ENCODE peak calls at places on chromosome 20, in five cellular contexts. K is A549, I is HL-60, B is HepG2, R is SK-N-SH. P is an unnamed sample.

GRCh38 chr20:53943522-53944291 is 126.7 kb downstream of the BCAS1 start:
- DNase-seq in K (no peak), I (peak; percentile 31), B (peak; percentile 34), R (peak; percentile 68), P (no peak)

GRCh38 chr20:4247898-4248858 is 232.8 kb upstream of the RNF24 start:
- DNase-seq in K (no peak), I (no peak), B (no peak), R (no peak), P (no peak)

GRCh38 chr20:15498926-15499325 is 1074.3 kb downstream of the KIF16B start:
- DNase-seq in K (no peak), I (no peak), B (peak; percentile 20), R (no peak), P (no peak)

GRCh38 chr20:8306916-8307315 is 174.8 kb downstream of the PLCB1 start:
- DNase-seq in K (no peak), I (no peak), B (no peak), R (peak; percentile 33), P (no peak)

GRCh38 chr20:48733296-48733790 is 94.5 kb downstream of the PREX1 start:
- DNase-seq in K (peak; percentile 39), I (no peak), B (no peak), R (no peak), P (no peak)

GRCh38 chr20:45337367-45338120 is 10.7 kb downstream of the SDC4 start:
- DNase-seq in K (peak; percentile 59), I (no peak), B (peak; percentile 65), R (no peak), P (no peak)

GRCh38 chr20:53364617-53365016 is 229.0 kb downstream of the ZNF217 start:
- DNase-seq in K (no peak), I (no peak), B (no peak), R (no peak), P (no peak)

GRCh38 chr20:10063482-10063881 is 28.7 kb downstream of the ANKEF1 start:
- DNase-seq in K (no peak), I (no peak), B (no peak), R (no peak), P (no peak)

GRCh38 chr20:1993986-1994385 is at the start of gene PDYN:
- DNase-seq in K (no peak), I (no peak), B (no peak), R (no peak), P (no peak)

GRCh38 chr20:10430000-10430466 is 4.0 kb downstream of the MKKS start:
- DNase-seq in K (peak; percentile 80), I (no peak), B (peak; percentile 80), R (no peak), P (no peak)

GRCh38 chr20:10369723-10370090 is 64.3 kb downstream of the MKKS start:
- DNase-seq in K (peak; percentile 95), I (no peak), B (no peak), R (no peak), P (peak; percentile 4)

GRCh38 chr20:48025061-48025515 is 239.8 kb upstream of the SULF2 start:
- DNase-seq in K (no peak), I (no peak), B (no peak), R (peak; percentile 76), P (no peak)

GRCh38 chr20:11324990-11325389 is 592.7 kb upstream of the BTBD3 start:
- DNase-seq in K (no peak), I (no peak), B (no peak), R (no peak), P (no peak)

GRCh38 chr20:62025394-62025793 is 40.3 kb downstream of the TAF4 start:
- DNase-seq in K (no peak), I (peak; percentile 6), B (no peak), R (no peak), P (no peak)

GRCh38 chr20:40435146-40435545 is 253.9 kb downstream of the MAFB start:
- DNase-seq in K (no peak), I (no peak), B (no peak), R (no peak), P (no peak)

GRCh38 chr20:23195635-23196034 is 109.5 kb upstream of the CD93 start:
- DNase-seq in K (no peak), I (peak; percentile 24), B (no peak), R (no peak), P (no peak)

GRCh38 chr20:48124960-48125359 is 339.7 kb upstream of the SULF2 start:
- DNase-seq in K (no peak), I (no peak), B (no peak), R (no peak), P (no peak)

GRCh38 chr20:24665196-24665595 is 195.8 kb downstream of the SYNDIG1 start:
- DNase-seq in K (no peak), I (no peak), B (no peak), R (no peak), P (no peak)

GRCh38 chr20:2859330-2860121 is 13.8 kb upstream of the PTPRA start:
- DNase-seq in K (no peak), I (no peak), B (no peak), R (no peak), P (no peak)

GRCh38 chr20:38805958-38806854 is 709 bp downstream of the PPP1R16B start:
- DNase-seq in K (no peak), I (no peak), B (no peak), R (peak; percentile 76), P (no peak)

GRCh38 chr20:8153281-8153908 is 21.3 kb downstream of the PLCB1 start:
- DNase-seq in K (no peak), I (peak; percentile 49), B (no peak), R (no peak), P (no peak)

GRCh38 chr20:32483351-32484220 is 101.5 kb downstream of the NOL4L start:
- DNase-seq in K (peak; percentile 84), I (peak; percentile 73), B (peak; percentile 72), R (peak; percentile 96), P (no peak)

GRCh38 chr20:23205656-23206055 is 119.5 kb upstream of the CD93 start:
- DNase-seq in K (no peak), I (no peak), B (no peak), R (no peak), P (no peak)

GRCh38 chr20:22243063-22243462 is 341.3 kb downstream of the FOXA2 start:
- DNase-seq in K (no peak), I (no peak), B (no peak), R (no peak), P (no peak)

GRCh38 chr20:49132995-49133451 is 55.1 kb downstream of the STAU1 start:
- DNase-seq in K (peak; percentile 73), I (peak; percentile 56), B (peak; percentile 83), R (peak; percentile 49), P (peak; percentile 18)

GRCh38 chr20:23393999-23394775 is 27.1 kb downstream of the NAPB start:
- DNase-seq in K (no peak), I (no peak), B (no peak), R (no peak), P (no peak)

GRCh38 chr20:39048000-39048696 is 86.0 kb downstream of the DHX35 start:
- DNase-seq in K (peak; percentile 73), I (peak; percentile 67), B (peak; percentile 80), R (peak; percentile 89), P (peak; percentile 64)

GRCh38 chr20:42461965-42462593 is 727.6 kb downstream of the PTPRT start:
- DNase-seq in K (no peak), I (no peak), B (no peak), R (no peak), P (no peak)

GRCh38 chr20:5070081-5070480 is 49.7 kb downstream of the PCNA start:
- DNase-seq in K (no peak), I (no peak), B (no peak), R (no peak), P (no peak)

DNA sequence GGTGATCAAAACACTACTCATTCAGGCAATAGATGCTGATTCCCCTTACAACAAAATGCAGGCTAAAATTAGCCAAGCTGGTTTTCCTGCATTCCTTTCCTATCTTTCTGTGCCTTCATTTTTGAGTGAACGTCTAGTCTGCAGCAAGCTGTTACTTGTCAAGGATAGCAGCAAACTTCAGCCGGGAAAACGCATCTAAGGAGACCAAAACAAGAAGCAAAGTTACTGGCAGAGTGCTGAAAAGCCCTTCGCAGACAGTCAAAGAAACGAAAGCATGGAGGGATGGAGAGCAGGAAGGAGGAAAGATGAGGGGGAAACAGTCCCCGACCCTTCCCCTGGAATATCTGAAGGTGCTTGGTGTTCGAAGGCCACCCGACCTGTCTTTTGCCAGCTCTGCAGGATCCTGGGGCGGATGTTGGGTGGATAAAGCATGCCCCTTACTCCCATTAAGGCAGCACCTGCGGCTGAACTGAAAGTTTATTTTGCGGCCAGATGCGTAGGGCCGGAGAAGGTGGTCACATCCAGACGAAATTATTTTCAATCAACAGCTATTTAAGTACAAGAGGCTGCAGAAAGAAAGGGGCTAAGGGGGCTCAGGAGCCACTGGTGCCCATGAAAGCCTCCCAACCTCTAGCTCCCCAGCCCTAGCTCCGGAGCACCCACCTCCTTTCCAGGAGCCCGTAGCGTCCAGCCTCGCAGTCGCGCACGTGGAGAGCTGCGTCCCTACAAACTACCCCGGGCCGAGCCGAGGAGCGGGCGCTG is 538 bp downstream of the FERMT1 start:
- DNase-seq in K (peak; percentile 45), I (no peak), B (peak; percentile 32), R (no peak), P (no peak)
- TF ChIP-seq REST in K (no peak), I (no peak), B (no peak), R (no peak), P (no peak)

GRCh38 chr20:56359212-56360132 is 698 bp downstream of the FAM210B start:
- DNase-seq in K (peak; percentile 48), I (peak; percentile 23), B (peak; percentile 79), R (peak; percentile 65), P (no peak)

GRCh38 chr20:56360133-56360898 is 1.5 kb downstream of the FAM210B start:
- DNase-seq in K (no peak), I (no peak), B (peak; percentile 78), R (peak; percentile 52), P (no peak)

GRCh38 chr20:56360899-56361199 is 2.1 kb downstream of the FAM210B start:
- DNase-seq in K (no peak), I (no peak), B (no peak), R (no peak), P (no peak)

GRCh38 chr20:56358070-56358469 is 704 bp upstream of the FAM210B start:
- DNase-seq in K (peak; percentile 43), I (no peak), B (no peak), R (no peak), P (no peak)

GRCh38 chr20:56358600-56359211 is at the start of gene FAM210B:
- DNase-seq in K (peak; percentile 86), I (peak; percentile 76), B (peak; percentile 90), R (peak; percentile 99), P (peak; percentile 33)
- TF ChIP-seq REST in K (no peak), I (no peak), B (peak; percentile 8), R (no peak), P (no peak)

GRCh38 chr20:37529214-37529967 is 1.7 kb upstream of the BLCAP start:
- DNase-seq in K (peak; percentile 26), I (no peak), B (peak; percentile 44), R (no peak), P (no peak)

GRCh38 chr20:37528442-37529213 is 952 bp upstream of the BLCAP start:
- DNase-seq in K (no peak), I (no peak), B (no peak), R (no peak), P (no peak)

GRCh38 chr20:37530696-37531095 is 3.0 kb upstream of the BLCAP start:
- DNase-seq in K (no peak), I (no peak), B (peak; percentile 43), R (no peak), P (no peak)

GRCh38 chr20:37531856-37532255 is 4.2 kb upstream of the BLCAP start:
- DNase-seq in K (no peak), I (no peak), B (no peak), R (no peak), P (no peak)

GRCh38 chr20:37529968-37530600 is 2.4 kb upstream of the BLCAP start:
- DNase-seq in K (no peak), I (no peak), B (no peak), R (no peak), P (no peak)
- TF ChIP-seq REST in K (no peak), I (no peak), B (no peak), R (no peak), P (no peak)

GRCh38 chr20:13325033-13325432 is 104.0 kb downstream of the ISM1 start:
- DNase-seq in K (peak; percentile 75), I (no peak), B (peak; percentile 74), R (peak; percentile 38), P (no peak)
- TF ChIP-seq REST in K (peak; percentile 42), I (no peak), B (no peak), R (no peak), P (no peak)